ENCODE peak calls at places on chromosomes 7 and 10, in eight cellular contexts. W is DND-41; M is CD8-positive, alpha-beta T cell; R is left ventricle myocardium inferior; G is GM23248; J is NT2/D1; C is naive thymus-derived CD4-positive, alpha-beta T cell; S is ovary. K is an unnamed sample.

GRCh38 chr7:96040250-96040772 is 268.0 kb downstream of the DYNC1I1 start:
- DNase-seq in W (no peak), M (no peak), R (no peak), G (no peak), J (no peak), C (no peak), S (no peak), K (no peak)

GRCh38 chr10:92750788-92751533 is 61.2 kb downstream of the HHEX start:
- DNase-seq in W (no peak), M (no peak), R (no peak), G (peak; percentile 56), J (no peak), C (no peak), S (no peak), K (no peak)

GRCh38 chr7:108178393-108178792 is 48.2 kb upstream of the LAMB4 start:
- DNase-seq in W (no peak), M (peak; percentile 19), R (no peak), G (no peak), J (no peak), C (no peak), S (no peak), K (no peak)

GRCh38 chr10:92574545-92575377 is 868 bp upstream of the IDE start:
- DNase-seq in W (no peak), M (no peak), R (no peak), G (peak; percentile 81), J (no peak), C (peak; percentile 24), S (no peak), K (no peak)

GRCh38 chr7:133434246-133434865 is 181.5 kb downstream of the EXOC4 start:
- DNase-seq in W (peak; percentile 26), M (no peak), R (no peak), G (peak; percentile 63), J (no peak), C (peak; percentile 11), S (no peak), K (no peak)

GRCh38 chr10:26797340-26797739 is 63.4 kb downstream of the ABI1 start:
- DNase-seq in W (no peak), M (no peak), R (no peak), G (no peak), J (no peak), C (no peak), S (no peak), K (no peak)

GRCh38 chr7:141974831-141975230 is 1.3 kb upstream of the TAS2R38 start:
- DNase-seq in W (peak; percentile 15), M (no peak), R (no peak), G (peak; percentile 28), J (no peak), C (peak; percentile 5), S (no peak), K (peak; percentile 45)

GRCh38 chr7:135964791-135965190 is 12.4 kb downstream of the MTPN start:
- DNase-seq in W (no peak), M (no peak), R (no peak), G (peak; percentile 47), J (no peak), C (no peak), S (no peak), K (no peak)

GRCh38 chr10:79269443-79269842 is 77.8 kb upstream of the PPIF start:
- DNase-seq in W (no peak), M (no peak), R (no peak), G (no peak), J (no peak), C (no peak), S (no peak), K (no peak)

GRCh38 chr7:31029674-31030073 is 22.4 kb upstream of the ADCYAP1R1 start:
- DNase-seq in W (no peak), M (no peak), R (no peak), G (no peak), J (no peak), C (no peak), S (no peak), K (no peak)

GRCh38 chr10:108787932-108788331 is 1135.4 kb downstream of the XPNPEP1 start:
- DNase-seq in W (no peak), M (no peak), R (no peak), G (peak; percentile 86), J (no peak), C (no peak), S (no peak), K (no peak)

GRCh38 chr10:50407077-50407801 is 155.9 kb upstream of the ASAH2 start:
- DNase-seq in W (no peak), M (no peak), R (no peak), G (no peak), J (peak; percentile 44), C (no peak), S (no peak), K (no peak)

GRCh38 chr7:73865738-73866445 is 4.9 kb downstream of the TMEM270 start:
- DNase-seq in W (no peak), M (no peak), R (no peak), G (peak; percentile 84), J (no peak), C (no peak), S (peak; percentile 67), K (no peak)

GRCh38 chr7:74438327-74438726 is 15.4 kb upstream of the GTF2IRD1 start:
- DNase-seq in W (no peak), M (no peak), R (no peak), G (no peak), J (no peak), C (no peak), S (no peak), K (no peak)

GRCh38 chr7:1558841-1559625 is 3.0 kb upstream of the TMEM184A start:
- DNase-seq in W (no peak), M (no peak), R (no peak), G (no peak), J (no peak), C (no peak), S (no peak), K (no peak)

GRCh38 chr10:117942261-117942660 is 104.5 kb downstream of the RAB11FIP2 start:
- DNase-seq in W (no peak), M (no peak), R (no peak), G (no peak), J (no peak), C (no peak), S (no peak), K (no peak)

GRCh38 chr10:34764347-34764991 is 50.6 kb downstream of the PARD3 start:
- DNase-seq in W (no peak), M (no peak), R (no peak), G (no peak), J (no peak), C (no peak), S (no peak), K (no peak)

GRCh38 chr7:28674359-28674782 is 262.1 kb downstream of the CREB5 start:
- DNase-seq in W (no peak), M (no peak), R (no peak), G (peak; percentile 9), J (no peak), C (no peak), S (no peak), K (no peak)

GRCh38 chr10:71728218-71728737 is 8.7 kb upstream of the C10orf105 start:
- DNase-seq in W (no peak), M (no peak), R (no peak), G (peak; percentile 41), J (no peak), C (no peak), S (no peak), K (no peak)

GRCh38 chr7:32501522-32501921 is 6.2 kb downstream of the AVL9 start:
- DNase-seq in W (no peak), M (no peak), R (no peak), G (peak; percentile 81), J (no peak), C (no peak), S (no peak), K (no peak)

GRCh38 chr10:95333997-95334792 is 43.4 kb upstream of the PDLIM1 start:
- DNase-seq in W (no peak), M (no peak), R (peak; percentile 75), G (peak; percentile 92), J (no peak), C (no peak), S (no peak), K (peak; percentile 41)

GRCh38 chr10:102601639-102602038 is 42.6 kb upstream of the TRIM8 start:
- DNase-seq in W (no peak), M (no peak), R (no peak), G (no peak), J (no peak), C (no peak), S (no peak), K (no peak)

GRCh38 chr10:88154596-88155250 is 291.3 kb downstream of the PTEN start:
- DNase-seq in W (no peak), M (no peak), R (no peak), G (peak; percentile 83), J (no peak), C (no peak), S (no peak), K (no peak)

GRCh38 chr10:70599791-70600190 is 2.8 kb downstream of the PRF1 start:
- DNase-seq in W (no peak), M (no peak), R (no peak), G (no peak), J (no peak), C (no peak), S (no peak), K (no peak)

GRCh38 chr10:17512341-17513001 is 58.1 kb upstream of the ST8SIA6 start:
- DNase-seq in W (no peak), M (no peak), R (peak; percentile 17), G (peak; percentile 94), J (no peak), C (no peak), S (no peak), K (peak; percentile 78)

DNA sequence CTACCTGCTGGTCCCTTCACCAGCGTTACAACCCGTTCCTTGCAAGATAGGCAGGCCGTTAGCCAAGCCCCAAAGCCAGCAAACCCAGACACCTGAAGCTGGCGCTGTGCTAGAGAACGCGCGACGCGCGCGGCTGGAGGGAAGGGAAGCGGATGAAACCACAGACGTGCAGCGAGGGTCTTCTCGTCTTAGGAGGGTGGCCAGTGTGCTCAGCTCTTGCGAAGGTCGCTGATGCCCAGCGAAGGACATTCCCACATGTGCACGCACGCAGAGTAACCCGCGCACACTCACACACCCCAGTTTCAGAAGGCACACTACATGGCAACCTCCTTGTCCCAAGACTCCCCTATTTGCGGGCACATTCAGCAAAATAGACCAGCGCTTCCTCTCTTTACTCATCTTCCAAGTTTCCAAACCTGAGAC is 941 bp downstream of the TMEM26 start:
- DNase-seq in W (peak; percentile 67), M (no peak), R (no peak), G (no peak), J (no peak), C (no peak), S (peak; percentile 43), K (no peak)
- H3K4me3 ChIP-seq in W (no peak overlapping the region), M (no peak overlapping the region), R (peak overlapping the region; percentile 69), G (peak overlapping the region; percentile 78), J (peak overlapping the region; percentile 59), C (no peak overlapping the region), S (peak overlapping the region; percentile 49), K (peak overlapping the region; percentile 35)

GRCh38 chr10:31322647-31323046 is 3.6 kb downstream of the ZEB1 start:
- DNase-seq in W (no peak), M (no peak), R (no peak), G (peak; percentile 59), J (no peak), C (no peak), S (no peak), K (no peak)
- H3K4me3 ChIP-seq in W (no peak overlapping the region), M (no peak overlapping the region), R (peak overlapping the region; percentile 96), G (peak overlapping the region; percentile 92), J (no peak overlapping the region), C (no peak overlapping the region), S (no peak overlapping the region), K (no peak overlapping the region)

GRCh38 chr7:193538-194256 is 1.3 kb downstream of the FAM20C start:
- DNase-seq in W (no peak), M (no peak), R (no peak), G (peak; percentile 52), J (no peak), C (no peak), S (no peak), K (peak; percentile 32)
- H3K4me3 ChIP-seq in W (no peak overlapping the region), M (no peak overlapping the region), R (peak overlapping the region; percentile 73), G (peak overlapping the region; percentile 93), J (peak overlapping the region; percentile 76), C (no peak overlapping the region), S (peak overlapping the region; percentile 50), K (peak overlapping the region; percentile 71)

GRCh38 chr10:5183923-5184322 is 1.0 kb downstream of the AKR1C8 start:
- DNase-seq in W (no peak), M (no peak), R (no peak), G (no peak), J (no peak), C (no peak), S (no peak), K (no peak)
- H3K4me3 ChIP-seq in W (no peak overlapping the region), M (no peak overlapping the region), R (no peak overlapping the region), G (no peak overlapping the region), J (no peak overlapping the region), C (no peak overlapping the region), S (no peak overlapping the region), K (no peak overlapping the region)

K was measured in colonic mucosa.